ENCODE peak calls at places on chromosomes 11 and 22, in five cellular contexts. One of them, this sample, is unnamed.

GRCh38 chr22:27692243-27692642 is 109.3 kb downstream of the MN1 start:
- DNase-seq in CD8-positive, alpha-beta memory T cell: no peak
- DNase-seq in PC-3: no peak
- DNase-seq in aorta: no peak
- DNase-seq in substantia nigra: no peak
- DNase-seq in this sample: no peak

GRCh38 chr11:1297011-1297575 is 12.3 kb downstream of the TOLLIP start:
- DNase-seq in aorta: peak; percentile 67
- DNase-seq in CD8-positive, alpha-beta memory T cell: no peak
- DNase-seq in PC-3: no peak
- DNase-seq in substantia nigra: no peak
- DNase-seq in this sample: no peak

GRCh38 chr11:1542267-1542666 is 29.8 kb downstream of the DUSP8 start:
- DNase-seq in PC-3: no peak
- DNase-seq in substantia nigra: no peak
- DNase-seq in aorta: no peak
- DNase-seq in CD8-positive, alpha-beta memory T cell: no peak
- DNase-seq in this sample: no peak

GRCh38 chr22:27724181-27724580 is 77.4 kb downstream of the MN1 start:
- DNase-seq in aorta: no peak
- DNase-seq in CD8-positive, alpha-beta memory T cell: no peak
- DNase-seq in PC-3: no peak
- DNase-seq in substantia nigra: no peak
- DNase-seq in this sample: no peak

GRCh38 chr22:41204992-41205900 is at the start of gene L3MBTL2:
- DNase-seq in PC-3: peak; percentile 95
- DNase-seq in aorta: peak; percentile 100
- DNase-seq in CD8-positive, alpha-beta memory T cell: peak; percentile 98
- DNase-seq in substantia nigra: peak; percentile 99
- DNase-seq in this sample: peak; percentile 75

GRCh38 chr11:126407682-126408288 is 52.3 kb downstream of the ST3GAL4 start:
- DNase-seq in substantia nigra: no peak
- DNase-seq in PC-3: no peak
- DNase-seq in CD8-positive, alpha-beta memory T cell: no peak
- DNase-seq in aorta: peak; percentile 69
- DNase-seq in this sample: no peak

GRCh38 chr11:132349806-132350733 is 979.7 kb downstream of the NTM start:
- DNase-seq in PC-3: no peak
- DNase-seq in substantia nigra: no peak
- DNase-seq in aorta: no peak
- DNase-seq in CD8-positive, alpha-beta memory T cell: no peak
- DNase-seq in this sample: no peak

GRCh38 chr22:45534339-45535192 is 31.9 kb downstream of the FBLN1 start:
- DNase-seq in CD8-positive, alpha-beta memory T cell: no peak
- DNase-seq in PC-3: no peak
- DNase-seq in substantia nigra: no peak
- DNase-seq in aorta: no peak
- DNase-seq in this sample: no peak

GRCh38 chr11:84419576-84419975 is 1133.4 kb upstream of the CCDC90B start:
- DNase-seq in aorta: no peak
- DNase-seq in PC-3: no peak
- DNase-seq in substantia nigra: no peak
- DNase-seq in CD8-positive, alpha-beta memory T cell: no peak
- DNase-seq in this sample: no peak

GRCh38 chr11:105071060-105071732 is 26.1 kb upstream of the CARD16 start:
- DNase-seq in substantia nigra: no peak
- DNase-seq in CD8-positive, alpha-beta memory T cell: no peak
- DNase-seq in aorta: no peak
- DNase-seq in PC-3: no peak
- DNase-seq in this sample: no peak

GRCh38 chr11:70550456-70551195 is 152.3 kb downstream of the CTTN start:
- DNase-seq in PC-3: no peak
- DNase-seq in CD8-positive, alpha-beta memory T cell: no peak
- DNase-seq in aorta: no peak
- DNase-seq in substantia nigra: no peak
- DNase-seq in this sample: no peak

GRCh38 chr11:45847908-45848316 is 637 bp downstream of the CRY2 start:
- DNase-seq in aorta: peak; percentile 81
- DNase-seq in CD8-positive, alpha-beta memory T cell: peak; percentile 18
- DNase-seq in substantia nigra: no peak
- DNase-seq in PC-3: peak; percentile 35
- DNase-seq in this sample: no peak

GRCh38 chr22:39252461-39253391 is 7.9 kb upstream of the PDGFB start:
- DNase-seq in aorta: no peak
- DNase-seq in substantia nigra: peak; percentile 68
- DNase-seq in PC-3: peak; percentile 71
- DNase-seq in CD8-positive, alpha-beta memory T cell: no peak
- DNase-seq in this sample: no peak

GRCh38 chr11:69243496-69244200 is 50.3 kb upstream of the MYEOV start:
- DNase-seq in substantia nigra: no peak
- DNase-seq in CD8-positive, alpha-beta memory T cell: no peak
- DNase-seq in aorta: peak; percentile 9
- DNase-seq in PC-3: no peak
- DNase-seq in this sample: no peak

GRCh38 chr11:71977743-71978418 is 20.8 kb upstream of the IL18BP start:
- DNase-seq in substantia nigra: peak; percentile 39
- DNase-seq in PC-3: peak; percentile 81
- DNase-seq in CD8-positive, alpha-beta memory T cell: peak; percentile 24
- DNase-seq in aorta: no peak
- DNase-seq in this sample: no peak

GRCh38 chr22:35314161-35314942 is 14.7 kb downstream of the TOM1 start:
- DNase-seq in substantia nigra: no peak
- DNase-seq in PC-3: no peak
- DNase-seq in CD8-positive, alpha-beta memory T cell: no peak
- DNase-seq in aorta: peak; percentile 55
- DNase-seq in this sample: no peak

GRCh38 chr11:36452987-36453386 is 57.1 kb downstream of the TRAF6 start:
- DNase-seq in CD8-positive, alpha-beta memory T cell: no peak
- DNase-seq in aorta: no peak
- DNase-seq in substantia nigra: no peak
- DNase-seq in PC-3: peak; percentile 57
- DNase-seq in this sample: no peak

GRCh38 chr11:119085523-119085878 is 820 bp downstream of the HMBS start:
- DNase-seq in substantia nigra: peak; percentile 62
- DNase-seq in aorta: peak; percentile 75
- DNase-seq in CD8-positive, alpha-beta memory T cell: no peak
- DNase-seq in PC-3: no peak
- DNase-seq in this sample: no peak

GRCh38 chr11:1837171-1838076 is 1.4 kb upstream of the TNNI2 start:
- DNase-seq in substantia nigra: peak; percentile 22
- DNase-seq in aorta: peak; percentile 90
- DNase-seq in CD8-positive, alpha-beta memory T cell: peak; percentile 80
- DNase-seq in PC-3: peak; percentile 33
- DNase-seq in this sample: no peak

GRCh38 chr11:10906521-10906920 is 48.7 kb upstream of the ZBED5 start:
- DNase-seq in substantia nigra: no peak
- DNase-seq in aorta: no peak
- DNase-seq in CD8-positive, alpha-beta memory T cell: no peak
- DNase-seq in PC-3: peak; percentile 49
- DNase-seq in this sample: no peak

GRCh38 chr22:41479671-41480396 is 10.9 kb downstream of the ACO2 start:
- DNase-seq in CD8-positive, alpha-beta memory T cell: no peak
- DNase-seq in PC-3: no peak
- DNase-seq in substantia nigra: peak; percentile 35
- DNase-seq in aorta: peak; percentile 68
- DNase-seq in this sample: no peak

DNA sequence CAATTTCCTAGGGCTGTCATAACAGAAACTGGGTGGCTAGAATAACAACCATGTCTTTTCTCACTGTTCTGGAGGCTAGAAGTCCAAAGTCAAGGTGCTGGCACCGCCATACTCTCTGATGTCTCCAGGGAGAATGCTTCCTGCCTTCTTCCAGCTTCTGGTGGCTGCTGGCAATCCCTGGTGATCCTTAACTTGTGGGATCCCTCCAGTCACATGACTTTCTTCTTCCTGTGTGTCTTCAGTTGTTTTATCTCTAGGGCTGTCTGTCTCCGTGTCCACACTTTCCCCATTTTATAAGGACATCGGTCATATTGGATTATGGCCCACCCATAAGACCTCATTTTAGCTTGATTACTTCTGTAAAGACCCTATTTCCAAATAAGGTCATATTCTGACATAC is 6.0 kb upstream of the CSF2RB start:
- DNase-seq in PC-3: no peak
- DNase-seq in aorta: no peak
- DNase-seq in CD8-positive, alpha-beta memory T cell: no peak
- DNase-seq in substantia nigra: no peak
- DNase-seq in this sample: no peak
- H3K27ac ChIP-seq in PC-3: no peak overlapping the region
- H3K27ac ChIP-seq in aorta: no peak overlapping the region
- H3K27ac ChIP-seq in CD8-positive, alpha-beta memory T cell: no peak overlapping the region
- H3K27ac ChIP-seq in substantia nigra: no peak overlapping the region
- H3K27ac ChIP-seq in this sample: no peak overlapping the region

GRCh38 chr11:134592391-134592990 is 180.4 kb upstream of the B3GAT1 start:
- DNase-seq in aorta: peak; percentile 34
- DNase-seq in PC-3: no peak
- DNase-seq in CD8-positive, alpha-beta memory T cell: peak; percentile 9
- DNase-seq in substantia nigra: no peak
- DNase-seq in this sample: no peak
- H3K27ac ChIP-seq in aorta: no peak overlapping the region
- H3K27ac ChIP-seq in PC-3: no peak overlapping the region
- H3K27ac ChIP-seq in CD8-positive, alpha-beta memory T cell: no peak overlapping the region
- H3K27ac ChIP-seq in substantia nigra: no peak overlapping the region
- H3K27ac ChIP-seq in this sample: no peak overlapping the region

GRCh38 chr11:66081505-66081904 is 11.4 kb downstream of the PACS1 start:
- DNase-seq in substantia nigra: no peak
- DNase-seq in aorta: no peak
- DNase-seq in PC-3: peak; percentile 91
- DNase-seq in CD8-positive, alpha-beta memory T cell: peak; percentile 60
- DNase-seq in this sample: peak; percentile 82
- H3K27ac ChIP-seq in substantia nigra: no peak overlapping the region
- H3K27ac ChIP-seq in aorta: peak overlapping the region; percentile 29
- H3K27ac ChIP-seq in PC-3: peak overlapping the region; percentile 17
- H3K27ac ChIP-seq in CD8-positive, alpha-beta memory T cell: peak overlapping the region; percentile 52
- H3K27ac ChIP-seq in this sample: peak overlapping the region; percentile 71

DNA sequence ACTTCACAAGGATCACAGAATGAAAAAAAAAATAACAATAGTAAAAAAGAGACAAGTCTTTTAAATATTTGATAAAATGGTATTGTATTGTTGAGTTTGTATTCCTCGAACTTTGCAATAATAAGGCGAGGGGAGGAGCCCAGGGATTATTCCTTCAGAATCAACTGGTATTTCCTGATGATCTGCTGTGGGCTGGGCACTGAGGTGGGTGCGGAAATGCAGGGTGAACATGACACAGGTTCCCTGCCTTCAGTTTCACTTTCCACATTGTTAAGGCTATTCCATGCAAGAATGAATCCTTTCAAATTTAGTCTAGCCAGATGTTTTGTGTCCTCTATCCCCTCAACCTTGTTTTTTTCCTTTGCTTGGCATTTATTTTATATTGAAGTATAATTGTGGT is 2.1 kb upstream of the EIF3M start:
- DNase-seq in substantia nigra: no peak
- DNase-seq in aorta: no peak
- DNase-seq in CD8-positive, alpha-beta memory T cell: no peak
- DNase-seq in PC-3: peak; percentile 43
- DNase-seq in this sample: no peak
- H3K27ac ChIP-seq in substantia nigra: no peak overlapping the region
- H3K27ac ChIP-seq in aorta: no peak overlapping the region
- H3K27ac ChIP-seq in CD8-positive, alpha-beta memory T cell: no peak overlapping the region
- H3K27ac ChIP-seq in PC-3: peak overlapping the region; percentile 32
- H3K27ac ChIP-seq in this sample: peak overlapping the region; percentile 8

DNA sequence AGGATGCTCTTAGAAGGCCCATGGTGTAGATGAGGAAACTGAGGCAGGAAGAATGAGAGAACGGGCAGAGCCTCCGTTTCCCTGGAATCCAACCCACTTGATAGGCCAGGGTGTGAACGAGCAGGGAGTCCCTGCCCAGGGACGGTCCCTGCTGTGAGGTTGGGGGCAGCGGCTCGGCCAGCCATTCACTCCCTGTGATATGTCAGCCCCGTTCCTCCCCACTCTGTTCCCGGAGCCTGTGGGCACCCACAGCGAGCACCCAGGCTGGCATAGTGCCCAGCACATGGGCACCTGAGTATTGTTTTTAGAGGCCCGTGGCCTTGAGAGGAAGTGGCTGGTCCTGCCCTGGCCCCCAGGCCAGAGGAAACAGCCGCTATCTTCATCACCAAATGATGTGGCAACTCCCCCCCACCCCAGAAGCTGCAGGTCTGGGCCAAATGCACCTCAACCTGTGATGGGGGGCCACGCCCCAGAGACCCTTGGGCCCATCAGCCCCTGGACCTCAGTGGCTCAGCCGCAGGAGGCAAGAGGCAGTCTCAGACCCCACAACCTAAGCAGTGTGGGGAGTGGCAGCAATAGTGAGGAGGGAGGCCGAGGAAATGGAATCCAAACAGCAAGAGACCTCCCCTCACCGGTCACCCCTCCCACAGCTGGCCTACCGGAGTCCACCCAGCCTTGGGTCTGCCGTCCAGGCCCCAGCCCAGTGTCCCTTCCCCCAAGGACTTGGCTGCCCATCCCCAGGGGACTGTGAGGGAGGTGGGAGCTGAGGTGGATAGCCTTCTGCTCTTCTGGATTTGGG is 2.1 kb downstream of the ALDH3B1 start:
- DNase-seq in substantia nigra: no peak
- DNase-seq in PC-3: peak; percentile 40
- DNase-seq in CD8-positive, alpha-beta memory T cell: no peak
- DNase-seq in aorta: no peak
- DNase-seq in this sample: no peak
- H3K27ac ChIP-seq in substantia nigra: no peak overlapping the region
- H3K27ac ChIP-seq in PC-3: peak overlapping the region; percentile 96
- H3K27ac ChIP-seq in CD8-positive, alpha-beta memory T cell: no peak overlapping the region
- H3K27ac ChIP-seq in aorta: no peak overlapping the region
- H3K27ac ChIP-seq in this sample: peak overlapping the region; percentile 85

DNA sequence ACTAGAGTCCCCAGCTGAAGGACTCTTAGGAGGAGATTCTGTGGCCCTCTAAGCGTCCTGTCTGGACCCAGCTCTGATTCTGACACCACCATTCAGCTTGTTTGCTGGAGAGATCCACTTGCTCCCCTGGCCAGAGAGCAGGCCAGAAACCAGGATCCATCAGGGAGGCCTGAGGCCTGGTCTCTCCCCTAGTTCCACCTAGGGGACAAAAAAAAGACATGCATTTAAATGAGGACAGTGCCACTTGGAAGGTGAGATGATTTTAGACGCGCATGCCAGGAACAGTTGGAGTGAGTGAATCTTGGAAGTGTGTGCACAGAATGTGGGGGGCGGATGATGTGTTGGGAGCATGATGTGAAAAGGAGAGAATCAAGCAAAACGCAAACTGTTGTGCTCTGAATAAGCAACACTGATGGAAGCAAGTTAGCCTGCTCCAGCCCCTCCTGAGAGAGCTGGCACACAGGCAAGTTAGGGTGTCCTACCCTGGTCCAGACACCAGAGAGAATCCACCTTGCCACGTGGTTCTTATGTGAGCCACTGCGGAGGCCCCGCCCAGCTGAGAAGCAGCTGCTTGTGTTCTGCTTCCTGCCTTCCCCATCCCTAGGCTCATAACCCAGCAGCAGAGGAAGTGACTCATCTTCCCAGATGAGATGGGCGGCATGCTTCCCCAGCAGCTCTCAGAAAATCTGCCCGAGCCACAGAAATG is 8.0 kb upstream of the SLCO2B1 start:
- DNase-seq in PC-3: peak; percentile 94
- DNase-seq in aorta: peak; percentile 84
- DNase-seq in CD8-positive, alpha-beta memory T cell: peak; percentile 43
- DNase-seq in substantia nigra: peak; percentile 49
- DNase-seq in this sample: peak; percentile 69
- H3K27ac ChIP-seq in PC-3: peak overlapping the region; percentile 10
- H3K27ac ChIP-seq in aorta: no peak overlapping the region
- H3K27ac ChIP-seq in CD8-positive, alpha-beta memory T cell: peak overlapping the region; percentile 10
- H3K27ac ChIP-seq in substantia nigra: no peak overlapping the region
- H3K27ac ChIP-seq in this sample: peak overlapping the region; percentile 23

This sample was measured in epithelial cell of prostate.